ENCODE peak calls at places on chromosomes 5 and 9, in six cellular contexts. J is H9, A is IMR-90, X is trophoblast cell, O is H1, U is mesenchymal stem cell. I is an unnamed sample.

GRCh38 chr5:159022178-159022556 is 77.5 kb downstream of the EBF1 start:
- DNase-seq in O (no peak), U (peak), A (peak), J (no peak), X (no peak), I (no peak)

GRCh38 chr9:33129886-33130284 is 37.3 kb downstream of the B4GALT1 start:
- DNase-seq in J (no peak), O (no peak), U (no peak), X (peak), A (no peak), I (no peak)

GRCh38 chr5:1175801-1176472 is 25.5 kb upstream of the SLC6A19 start:
- DNase-seq in J (no peak), U (no peak), O (no peak), A (no peak), X (no peak), I (no peak)

GRCh38 chr9:109411818-109412352 is 86.2 kb downstream of the PTPN3 start:
- DNase-seq in U (peak), J (no peak), A (peak), O (no peak), X (peak), I (no peak)

GRCh38 chr5:1246711-1247431 is 21.7 kb downstream of the SLC6A18 start:
- DNase-seq in O (peak), J (peak), X (peak), U (peak), A (no peak), I (peak)

GRCh38 chr5:72842816-72843215 is 26.4 kb downstream of the TNPO1 start:
- DNase-seq in A (peak), O (no peak), J (no peak), X (no peak), U (peak), I (no peak)

GRCh38 chr9:127814619-127815511 is 12.2 kb downstream of the FPGS start:
- DNase-seq in O (no peak), U (no peak), J (peak), A (no peak), X (no peak), I (no peak)

GRCh38 chr9:38362912-38363588 is 29.5 kb upstream of the ALDH1B1 start:
- DNase-seq in O (no peak), X (peak), J (no peak), U (peak), A (peak), I (peak)

GRCh38 chr5:81136557-81136956 is 96.6 kb upstream of the CKMT2 start:
- DNase-seq in J (no peak), A (no peak), X (no peak), U (no peak), O (no peak), I (no peak)

GRCh38 chr5:42759456-42759855 is 2.8 kb downstream of the CCDC152 start:
- DNase-seq in U (no peak), X (no peak), J (no peak), A (no peak), O (no peak), I (no peak)

GRCh38 chr5:79736528-79737514 is 47.2 kb downstream of the CMYA5 start:
- DNase-seq in O (no peak), U (no peak), J (no peak), X (no peak), A (no peak), I (no peak)

GRCh38 chr9:94922691-94923107 is 196.2 kb downstream of the AOPEP start:
- DNase-seq in J (no peak), A (peak), U (peak), O (no peak), X (peak), I (no peak)

GRCh38 chr9:137761032-137761431 is 116.5 kb upstream of the CACNA1B start:
- DNase-seq in A (no peak), O (no peak), U (no peak), X (no peak), J (no peak), I (no peak)

GRCh38 chr9:93826905-93827544 is 128.1 kb downstream of the BARX1 start:
- DNase-seq in J (peak), O (peak), U (no peak), A (no peak), X (no peak), I (no peak)

GRCh38 chr5:124544366-124545055 is 201.9 kb downstream of the ZNF608 start:
- DNase-seq in X (no peak), O (no peak), U (peak), A (peak), J (no peak), I (no peak)

DNA sequence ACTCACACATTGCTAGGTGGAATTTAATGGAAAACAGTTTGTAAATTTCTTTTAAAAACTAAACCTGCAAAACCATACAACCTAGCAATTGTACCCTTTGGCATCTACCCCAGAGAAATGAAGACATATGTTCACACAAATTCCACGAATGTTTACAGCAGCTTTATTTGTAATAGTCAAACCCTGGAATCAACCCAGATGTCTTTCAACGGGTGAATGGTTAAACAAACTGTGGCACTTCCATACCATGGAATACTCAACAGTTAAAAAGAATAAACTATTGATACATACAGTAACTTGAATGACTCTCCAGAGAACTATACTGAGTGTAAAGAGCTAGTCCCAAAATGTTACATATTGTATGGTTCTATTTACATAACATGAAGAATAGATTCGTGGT is 17.1 kb upstream of the PAM start:
- DNase-seq in O (no peak), X (no peak), U (no peak), J (no peak), A (no peak), I (no peak)
- H2AFZ ChIP-seq in O (no peak), X (no peak), U (no peak), J (no peak), A (no peak), I (no peak)

GRCh38 chr5:135834639-135835529 is at the start of gene SLC25A48:
- DNase-seq in O (peak), A (peak), U (no peak), X (peak), J (peak), I (peak)
- H4K8ac ChIP-seq in O (peak), A (no peak), U (no peak), X (no peak), J (no peak), I (no peak)

DNA sequence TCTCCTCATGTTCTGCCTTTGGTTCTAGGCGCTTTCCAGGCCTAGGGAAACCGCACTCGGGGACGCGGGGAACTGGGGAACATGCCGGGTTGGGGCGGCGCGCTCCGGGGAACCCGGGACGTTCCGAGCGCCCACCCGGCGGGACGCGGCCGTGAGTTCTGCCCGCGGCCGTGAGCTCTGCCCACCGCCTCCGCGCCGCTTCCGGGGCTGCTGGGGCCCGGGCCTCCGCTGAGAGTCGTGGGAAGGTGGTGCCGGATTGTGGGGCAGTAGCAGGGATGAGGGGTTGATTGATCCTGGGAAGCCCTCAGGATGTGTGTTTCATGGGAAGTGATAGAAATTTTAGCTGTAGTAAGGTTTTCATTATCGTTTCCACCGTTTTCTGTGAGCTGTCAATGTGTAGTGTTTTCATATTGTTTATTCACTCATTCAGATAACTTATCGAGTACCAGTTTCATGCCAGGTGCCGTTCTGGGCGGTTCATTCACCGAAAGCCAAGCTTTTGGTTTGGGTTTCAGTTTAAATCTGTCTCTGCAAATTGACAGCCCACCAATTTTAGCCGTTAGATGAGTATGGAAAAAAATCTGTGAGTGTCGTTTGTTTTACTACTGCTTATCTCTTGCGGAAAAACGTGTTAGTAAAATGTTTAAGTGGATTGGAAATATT is 657 bp downstream of the MTRR start:
- DNase-seq in A (no peak), X (peak), J (no peak), U (peak), O (no peak), I (no peak)
- H2AFZ ChIP-seq in A (peak), X (peak), J (no peak), U (peak), O (no peak), I (peak)

GRCh38 chr9:35510366-35510744 is 20.4 kb downstream of the RUSC2 start:
- DNase-seq in A (no peak), X (no peak), O (no peak), J (no peak), U (no peak), I (no peak)
- H4K8ac ChIP-seq in A (peak), X (peak), O (no peak), J (no peak), U (peak), I (no peak)

GRCh38 chr5:160252916-160253315 is 23.6 kb downstream of the FABP6 start:
- DNase-seq in U (no peak), O (no peak), J (no peak), A (no peak), X (no peak), I (no peak)
- H2AFZ ChIP-seq in U (no peak), O (no peak), J (no peak), A (no peak), X (no peak), I (no peak)

GRCh38 chr5:73968729-73969128 is 342.7 kb downstream of the ARHGEF28 start:
- DNase-seq in X (no peak), A (peak), O (no peak), U (no peak), J (no peak), I (no peak)

GRCh38 chr5:73968246-73968645 is 342.2 kb downstream of the ARHGEF28 start:
- DNase-seq in J (no peak), A (no peak), U (no peak), O (no peak), X (no peak), I (no peak)

GRCh38 chr5:73967347-73967746 is 341.4 kb downstream of the ARHGEF28 start:
- DNase-seq in J (no peak), X (no peak), U (no peak), A (peak), O (no peak), I (no peak)

GRCh38 chr5:73964352-73964751 is 338.4 kb downstream of the ARHGEF28 start:
- DNase-seq in J (no peak), X (no peak), O (no peak), A (no peak), U (no peak), I (no peak)

DNA sequence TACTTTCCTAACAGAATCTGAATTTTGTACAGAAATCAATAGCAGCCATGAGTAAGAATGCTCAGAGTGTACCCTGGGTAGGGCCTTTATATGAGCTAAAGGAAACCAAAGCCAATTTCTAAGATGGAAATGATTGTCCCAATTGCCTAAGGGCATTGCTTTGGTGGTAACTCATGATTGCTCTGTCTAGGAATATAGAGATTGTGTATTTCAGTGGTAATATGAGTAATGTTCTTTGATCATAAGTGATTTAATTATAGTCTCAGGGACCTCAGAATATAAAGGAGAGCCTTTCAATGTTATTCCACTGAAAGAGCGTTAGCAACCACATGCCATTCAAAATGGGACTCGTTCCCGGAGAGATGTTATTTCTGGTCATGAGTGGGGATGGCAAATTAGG is 340.4 kb downstream of the ARHGEF28 start:
- DNase-seq in O (no peak), U (no peak), X (no peak), A (no peak), J (no peak), I (no peak)
- H4K8ac ChIP-seq in O (no peak), U (no peak), X (no peak), A (no peak), J (no peak), I (no peak)

GRCh38 chr5:33258553-33258952 is 182.2 kb upstream of the TARS1 start:
- DNase-seq in A (peak), O (no peak), X (no peak), J (no peak), U (no peak), I (no peak)

GRCh38 chr5:33261305-33261704 is 179.5 kb upstream of the TARS1 start:
- DNase-seq in J (no peak), A (peak), X (no peak), U (peak), O (no peak), I (no peak)

GRCh38 chr5:33257807-33258491 is 182.8 kb upstream of the TARS1 start:
- DNase-seq in A (peak), X (peak), O (no peak), J (no peak), U (peak), I (no peak)

GRCh38 chr5:33260098-33260497 is 180.7 kb upstream of the TARS1 start:
- DNase-seq in X (no peak), U (no peak), J (no peak), O (no peak), A (peak), I (no peak)

DNA sequence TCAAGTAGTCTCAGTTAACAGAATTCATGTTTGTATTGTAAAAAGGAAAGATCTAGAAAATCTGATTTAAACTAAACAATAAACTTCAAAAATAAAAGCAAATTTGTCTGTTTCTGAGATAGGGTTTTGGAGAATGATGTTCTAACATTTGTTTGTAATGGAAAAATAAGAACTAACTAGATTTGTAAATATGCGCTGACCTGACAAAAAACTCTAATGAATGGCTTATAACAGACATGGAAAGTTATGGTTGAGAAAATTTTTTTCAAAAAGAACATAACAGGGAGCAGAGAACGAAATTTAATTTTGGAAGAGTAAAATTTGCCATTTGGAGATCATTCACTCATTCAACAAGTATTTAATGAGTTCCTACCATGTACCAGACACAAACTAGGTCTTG is 179.0 kb upstream of the TARS1 start:
- DNase-seq in J (no peak), A (no peak), O (no peak), X (no peak), U (no peak), I (no peak)
- H2AFZ ChIP-seq in J (no peak), A (no peak), O (no peak), X (no peak), U (no peak), I (no peak)

DNA sequence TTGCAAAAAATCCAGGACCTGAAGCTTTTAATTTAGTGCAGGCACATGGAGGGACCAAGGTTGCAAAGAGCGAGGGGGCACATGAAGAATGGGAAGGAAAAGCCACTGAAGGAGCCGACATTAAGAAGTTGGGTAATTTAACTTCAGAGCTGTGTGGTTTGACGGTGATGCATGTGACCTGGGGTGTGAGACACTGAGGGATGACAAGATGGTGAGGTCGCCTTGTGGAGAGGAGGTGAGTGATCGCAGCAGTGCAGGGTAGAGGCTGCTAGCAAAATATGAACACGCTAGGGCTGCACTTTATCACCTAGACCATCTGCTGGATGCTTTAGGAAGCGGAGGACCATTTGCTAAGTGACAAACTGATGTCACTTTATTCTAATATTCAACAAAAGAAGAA is 339.0 kb upstream of the KIF2A start:
- DNase-seq in A (no peak), U (peak), O (no peak), J (no peak), X (no peak), I (no peak)
- H4K8ac ChIP-seq in A (no peak), U (no peak), O (no peak), J (no peak), X (no peak), I (no peak)

GRCh38 chr5:178113141-178113787 is at the start of gene N4BP3:
- DNase-seq in X (peak), O (peak), U (peak), A (peak), J (peak), I (peak)
- H2AFZ ChIP-seq in X (peak), O (no peak), U (no peak), A (peak), J (no peak), I (peak)